ENCODE peak calls at places on chromosomes 7 and 10, in eight cellular contexts. J is stomach, M is nephron progenitor cell, F is osteocyte, S is breast epithelium, Z is brain microvascular endothelial cell, T is progenitor cell of endocrine pancreas, L is GM20000. N is an unnamed sample.

GRCh38 chr10:131178956-131179355 is 132.6 kb downstream of the TCERG1L start:
- DNase-seq in Z (no peak), S (no peak), M (no peak), F (no peak), L (no peak), J (peak), T (peak), N (no peak)

GRCh38 chr7:100171087-100171681 is 2.8 kb upstream of the GAL3ST4 start:
- DNase-seq in S (no peak), Z (no peak), T (peak), M (peak), J (no peak), L (peak), F (no peak), N (no peak)

GRCh38 chr10:19302117-19302516 is 253.5 kb downstream of the MALRD1 start:
- DNase-seq in J (no peak), T (no peak), Z (peak), L (no peak), M (no peak), F (no peak), S (no peak), N (peak)

GRCh38 chr10:83274088-83274487 is 865.2 kb upstream of the GHITM start:
- DNase-seq in L (no peak), F (no peak), Z (no peak), M (no peak), T (no peak), S (no peak), J (no peak), N (no peak)

GRCh38 chr7:13197501-13197900 is 510.1 kb downstream of the ARL4A start:
- DNase-seq in Z (no peak), T (no peak), F (no peak), L (no peak), S (no peak), J (no peak), M (no peak), N (no peak)

GRCh38 chr10:91210435-91210834 is 10.0 kb upstream of the PCGF5 start:
- DNase-seq in S (no peak), L (no peak), T (no peak), Z (no peak), J (peak), M (no peak), F (no peak), N (no peak)

GRCh38 chr10:30368065-30368718 is 19.1 kb upstream of the MTPAP start:
- DNase-seq in M (no peak), F (no peak), J (no peak), T (no peak), L (no peak), Z (no peak), S (no peak), N (no peak)

GRCh38 chr7:158494162-158494586 is 93.4 kb downstream of the PTPRN2 start:
- DNase-seq in L (peak), Z (no peak), J (no peak), T (no peak), M (no peak), F (no peak), S (no peak), N (no peak)

GRCh38 chr10:31188792-31189406 is 130.1 kb upstream of the ZEB1 start:
- DNase-seq in J (no peak), M (no peak), T (no peak), L (no peak), F (no peak), Z (peak), S (no peak), N (no peak)

GRCh38 chr7:48390381-48391327 is 219.4 kb downstream of the ABCA13 start:
- DNase-seq in M (no peak), S (no peak), T (no peak), L (no peak), J (no peak), Z (no peak), F (no peak), N (no peak)

GRCh38 chr10:72061491-72061890 is 26.9 kb downstream of the SPOCK2 start:
- DNase-seq in L (peak), F (no peak), Z (no peak), J (no peak), T (no peak), S (no peak), M (no peak), N (no peak)

GRCh38 chr10:68109312-68109711 is at the start of gene MYPN:
- DNase-seq in L (no peak), Z (no peak), M (no peak), T (no peak), F (no peak), J (no peak), S (no peak), N (no peak)

GRCh38 chr10:24706479-24707118 is 17.1 kb downstream of the ARHGAP21 start:
- DNase-seq in Z (peak), F (no peak), T (no peak), S (no peak), M (no peak), L (no peak), J (no peak), N (peak)

GRCh38 chr7:87325576-87326370 is 19.7 kb upstream of the CROT start:
- DNase-seq in J (no peak), M (no peak), F (no peak), T (no peak), Z (no peak), L (no peak), S (no peak), N (no peak)

GRCh38 chr10:28367865-28368541 is 65.1 kb upstream of the MPP7 start:
- DNase-seq in J (no peak), S (no peak), L (peak), M (no peak), T (no peak), F (no peak), Z (no peak), N (no peak)

GRCh38 chr10:128739937-128740336 is 613.7 kb upstream of the MKI67 start:
- DNase-seq in T (no peak), L (no peak), Z (no peak), F (no peak), M (no peak), J (no peak), S (no peak), N (no peak)

GRCh38 chr7:24395512-24395911 is 111.5 kb downstream of the NPY start:
- DNase-seq in F (no peak), L (no peak), J (no peak), Z (no peak), T (no peak), S (no peak), M (peak), N (no peak)

GRCh38 chr10:52486840-52487611 is 172.9 kb downstream of the DKK1 start:
- DNase-seq in S (no peak), T (no peak), L (no peak), J (no peak), F (no peak), Z (peak), M (no peak), N (peak)

GRCh38 chr7:77327932-77328628 is 88.1 kb downstream of the GSAP start:
- DNase-seq in Z (no peak), J (no peak), M (no peak), F (no peak), L (no peak), S (no peak), T (no peak), N (peak)

GRCh38 chr10:87092861-87093460 is 1.7 kb downstream of the GLUD1 start:
- DNase-seq in L (peak), S (no peak), F (no peak), J (no peak), M (no peak), T (no peak), Z (peak), N (no peak)

GRCh38 chr7:141785711-141786552 is 4.1 kb upstream of the TAS2R5 start:
- DNase-seq in J (no peak), M (peak), F (no peak), T (no peak), Z (peak), L (peak), S (no peak), N (peak)

GRCh38 chr10:73969224-73969811 is 28.6 kb upstream of the VCL start:
- DNase-seq in Z (no peak), T (no peak), M (no peak), F (no peak), L (no peak), J (no peak), S (no peak), N (no peak)

GRCh38 chr10:66828957-66829356 is 96.9 kb upstream of the LRRTM3 start:
- DNase-seq in T (no peak), Z (no peak), M (no peak), S (no peak), F (no peak), J (no peak), L (no peak), N (no peak)

GRCh38 chr7:13179011-13179574 is 491.7 kb downstream of the ARL4A start:
- DNase-seq in T (no peak), S (no peak), L (no peak), F (no peak), J (no peak), M (no peak), Z (no peak), N (no peak)

GRCh38 chr10:26437637-26438461 is at the start of gene APBB1IP:
- DNase-seq in L (peak), J (peak), Z (no peak), M (peak), F (no peak), S (no peak), T (no peak), N (no peak)

GRCh38 chr7:127705461-127705959 is 53.5 kb downstream of the SND1 start:
- DNase-seq in T (no peak), J (no peak), S (no peak), M (no peak), F (no peak), L (no peak), Z (no peak), N (no peak)

GRCh38 chr7:137755438-137755837 is 91.3 kb downstream of the DGKI start:
- DNase-seq in Z (no peak), S (no peak), L (no peak), F (no peak), J (no peak), M (no peak), T (no peak), N (no peak)

GRCh38 chr7:130699686-130700085 is 13.3 kb upstream of the TSGA13 start:
- DNase-seq in T (no peak), J (no peak), S (no peak), M (no peak), Z (no peak), L (no peak), F (no peak), N (no peak)

GRCh38 chr10:62912086-62912485 is 95.9 kb upstream of the EGR2 start:
- DNase-seq in T (no peak), L (peak), Z (no peak), M (no peak), F (no peak), S (no peak), J (no peak), N (no peak)

GRCh38 chr10:119535837-119536507 is 6.5 kb downstream of the RGS10 start:
- DNase-seq in J (no peak), M (no peak), S (no peak), L (no peak), F (no peak), Z (no peak), T (no peak), N (no peak)

GRCh38 chr7:133315332-133316040 is 62.6 kb downstream of the EXOC4 start:
- DNase-seq in Z (no peak), L (no peak), S (no peak), J (no peak), T (no peak), F (no peak), M (no peak), N (peak)

GRCh38 chr7:77913977-77914607 is 115.5 kb downstream of the PHTF2 start:
- DNase-seq in L (no peak), F (no peak), S (no peak), Z (peak), M (no peak), J (no peak), T (no peak), N (no peak)

GRCh38 chr7:27102578-27103442 is at the start of gene HOXA2:
- DNase-seq in F (peak), T (no peak), M (peak), S (no peak), L (no peak), Z (no peak), J (no peak), N (no peak)

GRCh38 chr10:62270020-62270419 is 1.4 kb upstream of the RTKN2 start:
- DNase-seq in Z (no peak), L (no peak), T (no peak), S (no peak), M (no peak), F (no peak), J (no peak), N (no peak)

GRCh38 chr10:101611096-101611495 is 23.0 kb downstream of the DPCD start:
- DNase-seq in S (no peak), M (no peak), L (no peak), F (no peak), T (no peak), J (no peak), Z (no peak), N (no peak)

GRCh38 chr7:128206017-128206746 is 34.9 kb upstream of the LEP start:
- DNase-seq in T (no peak), L (no peak), S (no peak), M (no peak), J (no peak), Z (no peak), F (no peak), N (no peak)

GRCh38 chr7:151313857-151314256 is 27.8 kb upstream of the NUB1 start:
- DNase-seq in L (no peak), T (no peak), Z (peak), J (peak), S (no peak), M (no peak), F (peak), N (no peak)

GRCh38 chr10:18650618-18651017 is 769 bp downstream of the NSUN6 start:
- DNase-seq in Z (no peak), F (no peak), T (no peak), S (no peak), M (no peak), J (no peak), L (no peak), N (no peak)

GRCh38 chr10:118046491-118047362 is at the start of gene RAB11FIP2:
- DNase-seq in J (peak), M (peak), Z (peak), L (peak), T (peak), F (peak), S (peak), N (peak)

GRCh38 chr10:118047363-118047719 is 600 bp upstream of the RAB11FIP2 start:
- DNase-seq in S (no peak), L (peak), M (no peak), T (no peak), F (peak), J (no peak), Z (no peak), N (no peak)

GRCh38 chr10:118045154-118045841 is 1.4 kb downstream of the RAB11FIP2 start:
- DNase-seq in S (no peak), M (no peak), T (no peak), F (no peak), J (no peak), L (no peak), Z (no peak), N (no peak)

GRCh38 chr10:118042827-118043242 is 3.9 kb downstream of the RAB11FIP2 start:
- DNase-seq in F (no peak), S (no peak), Z (no peak), L (no peak), M (no peak), J (no peak), T (no peak), N (no peak)

GRCh38 chr10:118045842-118046490 is 775 bp downstream of the RAB11FIP2 start:
- DNase-seq in L (peak), T (no peak), M (no peak), J (peak), Z (peak), F (peak), S (peak), N (no peak)
- TF ChIP-seq CTCF in L (no peak), T (no peak), M (no peak), J (no peak), Z (no peak), F (no peak), S (no peak), N (no peak)

GRCh38 chr10:118483496-118483895 is 112.0 kb downstream of the PRLHR start:
- DNase-seq in Z (no peak), T (no peak), L (no peak), S (no peak), J (no peak), F (no peak), M (no peak), N (no peak)
- TF ChIP-seq CTCF in Z (no peak), T (no peak), L (no peak), S (no peak), J (no peak), F (no peak), M (no peak), N (no peak)

DNA sequence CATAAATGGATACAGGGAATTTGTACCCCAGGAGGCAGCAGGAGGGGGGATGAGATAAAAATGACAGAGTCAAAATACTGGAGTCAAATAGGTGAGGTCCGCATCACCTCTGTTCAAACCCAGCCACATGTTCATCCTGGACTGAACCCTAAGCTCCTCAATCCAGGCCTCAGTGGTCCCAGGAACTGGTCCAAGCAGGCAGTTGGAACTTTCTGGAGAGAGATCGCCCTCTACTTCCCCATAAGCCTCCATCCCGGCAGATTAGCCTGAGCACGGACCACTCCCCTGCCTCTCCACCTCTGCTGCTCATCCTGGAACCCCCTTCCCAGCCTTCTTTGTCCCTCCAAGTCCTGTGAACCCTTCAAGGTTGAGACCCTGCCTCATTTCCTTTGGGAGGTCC is 959.7 kb upstream of the ZNF722 start:
- DNase-seq in S (no peak), M (no peak), J (no peak), Z (no peak), L (no peak), T (no peak), F (peak), N (no peak)
- TF ChIP-seq CTCF in S (no peak), M (no peak), J (no peak), Z (no peak), L (no peak), T (no peak), F (no peak), N (no peak)

GRCh38 chr10:70267161-70267933 is 16.5 kb downstream of the NPFFR1 start:
- DNase-seq in S (no peak), L (no peak), F (no peak), T (no peak), Z (peak), J (no peak), M (peak), N (peak)
- TF ChIP-seq CTCF in S (no peak), L (peak), F (peak), T (peak), Z (peak), J (no peak), M (no peak), N (peak)

GRCh38 chr10:61195219-61195618 is 251.2 kb upstream of the RHOBTB1 start:
- DNase-seq in L (no peak), Z (no peak), F (no peak), J (no peak), M (no peak), T (no peak), S (no peak), N (no peak)

GRCh38 chr10:61192042-61192441 is 248.1 kb upstream of the RHOBTB1 start:
- DNase-seq in Z (no peak), M (no peak), F (no peak), S (no peak), L (no peak), J (no peak), T (no peak), N (no peak)

GRCh38 chr10:61197022-61197421 is 253.0 kb upstream of the RHOBTB1 start:
- DNase-seq in F (no peak), J (no peak), Z (no peak), T (no peak), M (no peak), S (no peak), L (no peak), N (no peak)
- TF ChIP-seq CTCF in F (no peak), J (no peak), Z (no peak), T (no peak), M (no peak), S (no peak), L (no peak), N (no peak)

GRCh38 chr7:17971392-17971791 is 31.1 kb upstream of the SNX13 start:
- DNase-seq in T (no peak), F (no peak), L (no peak), S (no peak), M (no peak), J (no peak), Z (no peak), N (no peak)
- TF ChIP-seq CTCF in T (no peak), F (peak), L (no peak), S (no peak), M (no peak), J (no peak), Z (no peak), N (no peak)

DNA sequence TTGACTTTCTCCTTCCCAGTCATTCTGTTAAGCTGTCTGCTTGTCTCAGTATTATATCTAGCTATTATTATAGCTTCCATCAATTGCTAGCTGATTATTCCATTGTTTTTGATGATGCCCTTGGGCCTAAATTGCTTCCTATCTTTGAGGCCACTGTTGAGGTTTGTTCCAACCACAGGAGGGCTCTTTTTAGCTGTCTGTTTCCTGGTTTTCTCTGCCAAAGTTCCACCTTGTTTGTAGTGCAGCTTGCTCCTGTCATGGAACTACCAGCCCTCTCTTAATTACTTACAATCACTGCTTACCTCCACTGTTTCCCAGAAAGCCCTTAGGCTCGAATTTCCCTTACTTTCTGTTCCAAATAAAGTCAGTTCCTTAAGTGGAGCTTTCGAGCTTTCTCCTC is 118.7 kb upstream of the SEC61G start:
- DNase-seq in T (no peak), F (no peak), S (no peak), L (no peak), J (no peak), Z (no peak), M (no peak), N (no peak)
- TF ChIP-seq CTCF in T (no peak), F (peak), S (peak), L (no peak), J (no peak), Z (peak), M (no peak), N (no peak)

GRCh38 chr7:44348300-44348699 is 22.9 kb upstream of the CAMK2B start:
- DNase-seq in L (peak), F (no peak), T (no peak), Z (peak), J (no peak), S (no peak), M (no peak), N (no peak)
- TF ChIP-seq CTCF in L (no peak), F (peak), T (peak), Z (peak), J (no peak), S (no peak), M (no peak), N (peak)

DNA sequence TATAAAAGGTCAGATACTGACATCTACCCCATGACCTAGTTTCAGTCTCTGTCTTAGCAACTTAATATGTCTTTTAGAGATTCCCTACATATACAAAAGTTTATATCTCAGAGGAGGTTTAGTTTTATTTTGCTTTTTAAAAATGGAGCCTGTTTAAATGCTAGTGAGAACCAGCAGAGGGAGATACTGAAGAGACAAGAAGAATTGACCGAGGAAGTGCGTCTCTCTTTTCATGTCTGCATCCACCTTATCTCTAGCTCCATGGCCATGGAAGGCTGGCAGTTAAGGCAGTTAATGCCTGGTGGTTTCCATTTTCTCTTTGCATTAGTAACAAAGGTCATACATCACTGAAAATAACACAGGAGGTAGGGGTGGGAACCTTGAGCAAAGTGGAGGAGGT is 10.7 kb downstream of the SUV39H2 start:
- DNase-seq in Z (no peak), L (peak), F (no peak), T (no peak), J (no peak), S (no peak), M (no peak), N (no peak)
- TF ChIP-seq CTCF in Z (peak), L (peak), F (peak), T (peak), J (no peak), S (no peak), M (no peak), N (peak)

GRCh38 chr10:132535065-132535651 is 2.4 kb upstream of the INPP5A start:
- DNase-seq in F (no peak), T (no peak), Z (no peak), S (peak), M (no peak), L (no peak), J (peak), N (no peak)

GRCh38 chr10:132534348-132535064 is 3.1 kb upstream of the INPP5A start:
- DNase-seq in Z (no peak), S (peak), T (no peak), J (peak), L (no peak), F (no peak), M (peak), N (no peak)

GRCh38 chr10:132532784-132533560 is 4.6 kb upstream of the INPP5A start:
- DNase-seq in M (peak), Z (peak), T (no peak), F (no peak), J (no peak), S (peak), L (no peak), N (peak)

GRCh38 chr10:132533571-132534260 is 3.9 kb upstream of the INPP5A start:
- DNase-seq in J (peak), Z (no peak), S (peak), T (no peak), F (no peak), L (no peak), M (peak), N (no peak)

GRCh38 chr10:132532174-132532573 is 5.4 kb upstream of the INPP5A start:
- DNase-seq in L (no peak), F (no peak), S (no peak), M (no peak), Z (no peak), J (no peak), T (no peak), N (no peak)
- TF ChIP-seq CTCF in L (no peak), F (no peak), S (no peak), M (no peak), Z (no peak), J (no peak), T (no peak), N (no peak)

N was measured in astrocyte of the cerebellum.